ENCODE peak calls at places on chromosomes 13 and 19, in seven cellular contexts. M is IMR-90; Z is lower lobe of right lung; G is Panc1; K is HepG2; R is stimulated activated naive B cell treated with anti-CD40 and anti-IgM and Interleukin-4, amounts not matched to agents 10 μg/mL and 1 μg/mL and 100 μg/mL, for 72 hours; L is activated T-cell treated with anti-CD3 and anti-CD28 coated beads, Interleukin-2, amount 50 U/mL, for 72 hours. D is an unnamed sample.

GRCh38 chr19:18878858-18879578 is 16.9 kb downstream of the CERS1 start:
- ATAC-seq in M (peak), Z (peak), G (peak), K (peak), R (peak), L (peak), D (peak)

GRCh38 chr13:114054830-114055439 is 77.5 kb downstream of the RASA3 start:
- ATAC-seq in M (no peak), Z (no peak), G (no peak), K (no peak), R (no peak), L (no peak), D (no peak)

GRCh38 chr13:95153647-95154405 is 147.4 kb downstream of the ABCC4 start:
- ATAC-seq in M (no peak), Z (no peak), G (no peak), K (no peak), R (no peak), L (no peak), D (no peak)

GRCh38 chr13:69094485-69094884 is 1013.1 kb upstream of the ATXN8OS start:
- ATAC-seq in M (no peak), Z (no peak), G (no peak), K (no peak), R (no peak), L (no peak), D (no peak)

GRCh38 chr19:38527466-38528136 is 90.2 kb downstream of the MAP4K1 start:
- ATAC-seq in M (no peak), Z (no peak), G (peak), K (no peak), R (peak), L (peak), D (no peak)

GRCh38 chr13:49536144-49536873 is 40.6 kb downstream of the PHF11 start:
- ATAC-seq in M (no peak), Z (no peak), G (no peak), K (no peak), R (peak), L (no peak), D (no peak)

GRCh38 chr13:74253161-74253560 is 119.0 kb upstream of the KLF12 start:
- ATAC-seq in M (no peak), Z (no peak), G (no peak), K (no peak), R (no peak), L (no peak), D (no peak)

GRCh38 chr13:51341232-51341631 is 1.7 kb downstream of the SERPINE3 start:
- ATAC-seq in M (no peak), Z (no peak), G (no peak), K (peak), R (no peak), L (no peak), D (no peak)

GRCh38 chr13:29816715-29817114 is 33.7 kb downstream of the UBL3 start:
- ATAC-seq in M (no peak), Z (no peak), G (no peak), K (no peak), R (no peak), L (no peak), D (no peak)

GRCh38 chr13:101098873-101099272 is 317.4 kb downstream of the NALCN start:
- ATAC-seq in M (peak), Z (no peak), G (no peak), K (no peak), R (no peak), L (no peak), D (no peak)

D was measured in stimulated activated memory B cell treated with anti-CD40 and anti-IgM and Interleukin-4, amounts not matched to agents 10 μg/mL and 1 μg/mL and 100 μg/mL, for 72 hours.